ENCODE peak calls at places on chromosomes 13 and 19, in five cellular contexts. One of them, this sample, is unnamed.
A peak's percentile ranks its signal among the peaks of the same experiment; 100 is the strongest.

GRCh38 chr19:9917322-9917721 is 19.0 kb downstream of the OLFM2 start:
- DNase-seq in posterior vena cava: no peak
- DNase-seq in AG04449: no peak
- DNase-seq in endothelial cell: peak; percentile 44
- DNase-seq in left lung: no peak
- DNase-seq in this sample: peak; percentile 76

GRCh38 chr19:44602071-44602470 is 11.3 kb upstream of the IGSF23 start:
- DNase-seq in posterior vena cava: no peak
- DNase-seq in AG04449: no peak
- DNase-seq in endothelial cell: no peak
- DNase-seq in left lung: no peak
- DNase-seq in this sample: no peak

GRCh38 chr13:79407349-79407979 is 1.4 kb upstream of the RBM26 start:
- DNase-seq in posterior vena cava: no peak
- DNase-seq in AG04449: no peak
- DNase-seq in endothelial cell: no peak
- DNase-seq in left lung: no peak
- DNase-seq in this sample: no peak

GRCh38 chr13:108033800-108034707 is 181.3 kb downstream of the LIG4 start:
- DNase-seq in posterior vena cava: no peak
- DNase-seq in AG04449: no peak
- DNase-seq in endothelial cell: no peak
- DNase-seq in left lung: no peak
- DNase-seq in this sample: no peak

GRCh38 chr19:12733369-12733896 is 1.1 kb downstream of the TRIR start:
- DNase-seq in posterior vena cava: no peak
- DNase-seq in AG04449: no peak
- DNase-seq in endothelial cell: no peak
- DNase-seq in left lung: no peak
- DNase-seq in this sample: no peak

GRCh38 chr13:79662882-79663281 is 181.9 kb downstream of the NDFIP2 start:
- DNase-seq in posterior vena cava: no peak
- DNase-seq in AG04449: no peak
- DNase-seq in endothelial cell: no peak
- DNase-seq in left lung: no peak
- DNase-seq in this sample: no peak

GRCh38 chr13:110790371-110790770 is 76.9 kb downstream of the ING1 start:
- DNase-seq in posterior vena cava: no peak
- DNase-seq in AG04449: no peak
- DNase-seq in endothelial cell: no peak
- DNase-seq in left lung: no peak
- DNase-seq in this sample: no peak

GRCh38 chr19:15010497-15011255 is 31.0 kb upstream of the SLC1A6 start:
- DNase-seq in posterior vena cava: no peak
- DNase-seq in AG04449: no peak
- DNase-seq in endothelial cell: peak; percentile 19
- DNase-seq in left lung: no peak
- DNase-seq in this sample: peak; percentile 79

GRCh38 chr13:27308941-27309340 is 38.3 kb downstream of the RASL11A start:
- DNase-seq in posterior vena cava: no peak
- DNase-seq in AG04449: no peak
- DNase-seq in endothelial cell: no peak
- DNase-seq in left lung: no peak
- DNase-seq in this sample: no peak

GRCh38 chr13:25732146-25732865 is 319.5 kb downstream of the SHISA2 start:
- DNase-seq in posterior vena cava: no peak
- DNase-seq in AG04449: no peak
- DNase-seq in endothelial cell: no peak
- DNase-seq in left lung: no peak
- DNase-seq in this sample: no peak

GRCh38 chr13:28552288-28552687 is 57.4 kb upstream of the FLT1 start:
- DNase-seq in posterior vena cava: no peak
- DNase-seq in AG04449: no peak
- DNase-seq in endothelial cell: no peak
- DNase-seq in left lung: no peak
- DNase-seq in this sample: no peak

GRCh38 chr13:31093145-31093885 is 68.4 kb downstream of the HSPH1 start:
- DNase-seq in posterior vena cava: no peak
- DNase-seq in AG04449: no peak
- DNase-seq in endothelial cell: no peak
- DNase-seq in left lung: no peak
- DNase-seq in this sample: no peak

GRCh38 chr13:110618167-110618566 is 2.8 kb downstream of the NAXD start:
- DNase-seq in posterior vena cava: no peak
- DNase-seq in AG04449: no peak
- DNase-seq in endothelial cell: no peak
- DNase-seq in left lung: no peak
- DNase-seq in this sample: no peak

GRCh38 chr13:76829572-76830327 is 56.5 kb downstream of the KCTD12 start:
- DNase-seq in posterior vena cava: peak; percentile 83
- DNase-seq in AG04449: no peak
- DNase-seq in endothelial cell: no peak
- DNase-seq in left lung: no peak
- DNase-seq in this sample: no peak

GRCh38 chr13:92745233-92745632 is 481.4 kb upstream of the GPC6 start:
- DNase-seq in posterior vena cava: no peak
- DNase-seq in AG04449: no peak
- DNase-seq in endothelial cell: no peak
- DNase-seq in left lung: no peak
- DNase-seq in this sample: no peak

GRCh38 chr13:91922969-91923592 is 524.7 kb downstream of the GPC5 start:
- DNase-seq in posterior vena cava: no peak
- DNase-seq in AG04449: no peak
- DNase-seq in endothelial cell: no peak
- DNase-seq in left lung: no peak
- DNase-seq in this sample: no peak

GRCh38 chr13:110798595-110798994 is 85.1 kb downstream of the ING1 start:
- DNase-seq in posterior vena cava: no peak
- DNase-seq in AG04449: no peak
- DNase-seq in endothelial cell: no peak
- DNase-seq in left lung: no peak
- DNase-seq in this sample: no peak

GRCh38 chr13:44305845-44306244 is 67.8 kb upstream of the SERP2 start:
- DNase-seq in posterior vena cava: no peak
- DNase-seq in AG04449: no peak
- DNase-seq in endothelial cell: no peak
- DNase-seq in left lung: no peak
- DNase-seq in this sample: no peak

GRCh38 chr19:15177269-15178116 is 23.3 kb downstream of the NOTCH3 start:
- DNase-seq in posterior vena cava: peak; percentile 94
- DNase-seq in AG04449: no peak
- DNase-seq in endothelial cell: peak; percentile 92
- DNase-seq in left lung: peak; percentile 79
- DNase-seq in this sample: peak; percentile 87

GRCh38 chr19:28823338-28823961 is 389.5 kb downstream of the UQCRFS1 start:
- DNase-seq in posterior vena cava: no peak
- DNase-seq in AG04449: no peak
- DNase-seq in endothelial cell: no peak
- DNase-seq in left lung: no peak
- DNase-seq in this sample: peak; percentile 44

GRCh38 chr13:110125157-110125556 is 181.8 kb downstream of the COL4A1 start:
- DNase-seq in posterior vena cava: no peak
- DNase-seq in AG04449: no peak
- DNase-seq in endothelial cell: no peak
- DNase-seq in left lung: no peak
- DNase-seq in this sample: no peak

GRCh38 chr19:49875801-49876421 is 1.2 kb downstream of the AKT1S1 start:
- DNase-seq in posterior vena cava: peak; percentile 90
- DNase-seq in AG04449: no peak
- DNase-seq in endothelial cell: peak; percentile 58
- DNase-seq in left lung: no peak
- DNase-seq in this sample: peak; percentile 65

GRCh38 chr19:7482584-7483439 is 6.0 kb downstream of the PEX11G start:
- DNase-seq in posterior vena cava: no peak
- DNase-seq in AG04449: no peak
- DNase-seq in endothelial cell: peak; percentile 23
- DNase-seq in left lung: peak; percentile 52
- DNase-seq in this sample: peak; percentile 97

GRCh38 chr19:41298327-41298964 is 11.5 kb upstream of the CCDC97 start:
- DNase-seq in posterior vena cava: peak; percentile 97
- DNase-seq in AG04449: peak; percentile 37
- DNase-seq in endothelial cell: peak; percentile 52
- DNase-seq in left lung: peak; percentile 93
- DNase-seq in this sample: no peak

GRCh38 chr13:108662528-108662927 is 33.1 kb downstream of the MYO16 start:
- DNase-seq in posterior vena cava: no peak
- DNase-seq in AG04449: no peak
- DNase-seq in endothelial cell: no peak
- DNase-seq in left lung: no peak
- DNase-seq in this sample: no peak